ENCODE peak calls at places on chromosomes 4 and X, in ten cellular contexts. O, E, V, G, M, F, A, K, H and D are unnamed samples.

GRCh38 chrX:1103360-1103759 is 109.1 kb downstream of the CRLF2 start:
- DNase-seq in A (no peak), H (no peak), E (no peak), O (no peak), K (no peak), M (no peak), F (no peak), V (no peak), G (no peak), D (no peak)

GRCh38 chrX:154019061-154019621 is 561 bp downstream of the IRAK1 start:
- DNase-seq in F (no peak), V (no peak), H (no peak), E (no peak), G (no peak), O (no peak), M (no peak), A (peak; percentile 17), K (no peak), D (peak; percentile 14)

GRCh38 chr4:41212221-41213203 is 1.8 kb downstream of the APBB2 start:
- DNase-seq in H (no peak), G (no peak), F (no peak), M (peak; percentile 3), K (no peak), E (peak; percentile 66), V (peak; percentile 85), A (peak; percentile 80), O (peak; percentile 42), D (peak; percentile 70)

GRCh38 chr4:95426455-95426854 is 122.3 kb downstream of the UNC5C start:
- DNase-seq in E (no peak), F (no peak), M (no peak), O (no peak), K (no peak), G (no peak), V (no peak), H (no peak), A (no peak), D (no peak)

GRCh38 chrX:107205770-107206696 is at the start of the genes DNAAF6 and NUP62CL:
- DNase-seq in V (peak; percentile 31), E (peak; percentile 89), A (peak; percentile 31), O (peak; percentile 24), F (no peak), K (no peak), H (peak; percentile 63), M (peak; percentile 68), G (peak; percentile 75), D (peak; percentile 36)

GRCh38 chr4:70925899-70926635 is 23.9 kb downstream of the MOB1B start:
- DNase-seq in H (no peak), V (no peak), F (no peak), O (no peak), A (no peak), E (no peak), K (no peak), G (no peak), M (no peak), D (no peak)

GRCh38 chrX:148441387-148441786 is 59.0 kb upstream of the AFF2 start:
- DNase-seq in A (no peak), F (no peak), O (no peak), E (no peak), G (peak; percentile 84), M (no peak), V (no peak), H (no peak), K (no peak), D (no peak)

GRCh38 chr4:8260656-8261111 is 8.9 kb upstream of the HTRA3 start:
- DNase-seq in A (peak; percentile 88), O (no peak), E (no peak), V (peak; percentile 70), K (no peak), H (no peak), M (peak; percentile 39), G (no peak), F (no peak), D (no peak)

GRCh38 chrX:153459976-153460375 is 10.4 kb downstream of the HAUS7 start:
- DNase-seq in K (no peak), F (no peak), O (no peak), A (peak; percentile 83), H (peak; percentile 19), G (no peak), M (no peak), E (no peak), V (peak; percentile 35), D (peak; percentile 79)